ENCODE peak calls at places on chromosomes 5 and 9, in seven cellular contexts. P is colonic mucosa, Z is IMR-90, F is HCT116, I is heart left ventricle, E is fibroblast of mammary gland, Y is Panc1. W is an unnamed sample.
A peak's percentile ranks its signal among the peaks of the same experiment; 100 is the strongest.

GRCh38 chr5:111772456-111772855 is 15.5 kb upstream of the NREP start:
- DNase-seq in P (no peak), F (no peak), Z (peak; percentile 27), Y (no peak), E (peak; percentile 62), I (no peak), W (no peak)

GRCh38 chr9:33517373-33517772 is 6.7 kb upstream of the ANKRD18B start:
- DNase-seq in E (peak; percentile 62), F (no peak), Z (peak; percentile 60), P (no peak), I (no peak), Y (no peak), W (peak; percentile 67)

GRCh38 chr5:142143878-142144277 is 35.3 kb downstream of the NDFIP1 start:
- DNase-seq in Y (no peak), F (peak; percentile 32), I (no peak), Z (peak; percentile 58), E (peak; percentile 63), P (no peak), W (peak; percentile 81)

GRCh38 chr5:112935675-112936074 is 13.6 kb upstream of the REEP5 start:
- DNase-seq in Z (peak; percentile 52), I (no peak), F (no peak), E (peak; percentile 49), P (no peak), Y (no peak), W (no peak)

GRCh38 chr5:1751864-1752822 is 47.5 kb downstream of the MRPL36 start:
- DNase-seq in I (no peak), Z (no peak), F (no peak), Y (no peak), P (peak; percentile 9), E (no peak), W (no peak)

GRCh38 chr5:154197801-154198461 is 7.4 kb downstream of the GALNT10 start:
- DNase-seq in E (peak; percentile 68), F (no peak), I (no peak), Z (peak; percentile 35), P (no peak), Y (no peak), W (no peak)

GRCh38 chr5:57779383-57780223 is 297.0 kb upstream of the ACTBL2 start:
- DNase-seq in Y (peak; percentile 61), I (no peak), E (peak; percentile 73), P (peak; percentile 36), F (peak; percentile 63), Z (peak; percentile 83), W (peak; percentile 89)

GRCh38 chr5:96079075-96079474 is 117.4 kb upstream of the ELL2 start:
- DNase-seq in Z (peak; percentile 97), Y (peak; percentile 97), I (no peak), E (peak; percentile 97), F (peak; percentile 83), P (no peak), W (peak; percentile 89)

GRCh38 chr9:124462739-124463138 is 12.5 kb downstream of the ADGRD2 start:
- DNase-seq in Y (no peak), Z (no peak), E (no peak), F (no peak), P (no peak), I (no peak), W (no peak)

GRCh38 chr5:15637886-15638285 is 137.9 kb downstream of the FBXL7 start:
- DNase-seq in E (no peak), F (no peak), P (no peak), Y (no peak), Z (no peak), I (no peak), W (peak; percentile 21)

GRCh38 chr5:113489299-113489698 is 1.0 kb upstream of the MCC start:
- DNase-seq in E (peak; percentile 99), Z (peak; percentile 99), I (peak; percentile 30), P (no peak), F (peak; percentile 89), Y (no peak), W (peak; percentile 99)

GRCh38 chr9:114777841-114778240 is 28.0 kb downstream of the TNFSF15 start:
- DNase-seq in E (peak; percentile 7), Y (no peak), I (no peak), Z (no peak), P (no peak), F (no peak), W (peak; percentile 22)

GRCh38 chr9:26756881-26757280 is 135.7 kb downstream of the CAAP1 start:
- DNase-seq in I (no peak), E (no peak), F (no peak), Z (no peak), Y (no peak), P (no peak), W (no peak)

GRCh38 chr5:37494756-37495155 is 115.6 kb downstream of the WDR70 start:
- DNase-seq in I (no peak), F (no peak), E (peak; percentile 43), Y (no peak), Z (no peak), P (no peak), W (no peak)

GRCh38 chr5:15383469-15383868 is 116.5 kb upstream of the FBXL7 start:
- DNase-seq in Y (no peak), I (no peak), P (no peak), E (peak; percentile 22), F (no peak), Z (peak; percentile 28), W (peak; percentile 60)

GRCh38 chr5:56961746-56962145 is 9.8 kb upstream of the MIER3 start:
- DNase-seq in I (no peak), E (no peak), P (no peak), Z (no peak), Y (no peak), F (no peak), W (no peak)

GRCh38 chr9:93813221-93813620 is 141.9 kb downstream of the BARX1 start:
- DNase-seq in E (no peak), Z (no peak), P (no peak), Y (no peak), I (no peak), F (no peak), W (no peak)

GRCh38 chr9:113876806-113877236 is 712 bp downstream of the ZNF618 start:
- DNase-seq in Z (peak; percentile 27), E (no peak), I (no peak), Y (no peak), F (no peak), P (no peak), W (peak; percentile 32)

GRCh38 chr5:76283670-76284069 is 119.4 kb upstream of the IQGAP2 start:
- DNase-seq in E (no peak), F (no peak), I (no peak), P (no peak), Z (no peak), Y (no peak), W (no peak)

GRCh38 chr5:126917918-126918623 is 112.3 kb downstream of the MARCHF3 start:
- DNase-seq in E (peak; percentile 39), F (no peak), Y (peak; percentile 28), Z (peak; percentile 74), I (no peak), P (no peak), W (peak; percentile 64)

GRCh38 chr9:137672907-137673791 is 54.3 kb downstream of the EHMT1 start:
- DNase-seq in Y (peak; percentile 25), I (peak; percentile 65), F (peak; percentile 36), P (peak; percentile 47), E (peak; percentile 83), Z (peak; percentile 79), W (peak; percentile 89)

GRCh38 chr5:78908173-78908901 is 76.8 kb downstream of the ARSB start:
- DNase-seq in Z (peak; percentile 91), P (peak; percentile 64), I (peak; percentile 86), F (no peak), E (peak; percentile 57), Y (no peak), W (peak; percentile 66)

GRCh38 chr9:28956111-28956880 is 1383.0 kb upstream of the C9orf72 start:
- DNase-seq in Y (no peak), E (no peak), I (no peak), F (no peak), Z (no peak), P (no peak), W (no peak)

GRCh38 chr5:61777292-61777691 is 445.2 kb downstream of the ZSWIM6 start:
- DNase-seq in F (no peak), Y (no peak), E (no peak), I (no peak), Z (no peak), P (no peak), W (no peak)

DNA sequence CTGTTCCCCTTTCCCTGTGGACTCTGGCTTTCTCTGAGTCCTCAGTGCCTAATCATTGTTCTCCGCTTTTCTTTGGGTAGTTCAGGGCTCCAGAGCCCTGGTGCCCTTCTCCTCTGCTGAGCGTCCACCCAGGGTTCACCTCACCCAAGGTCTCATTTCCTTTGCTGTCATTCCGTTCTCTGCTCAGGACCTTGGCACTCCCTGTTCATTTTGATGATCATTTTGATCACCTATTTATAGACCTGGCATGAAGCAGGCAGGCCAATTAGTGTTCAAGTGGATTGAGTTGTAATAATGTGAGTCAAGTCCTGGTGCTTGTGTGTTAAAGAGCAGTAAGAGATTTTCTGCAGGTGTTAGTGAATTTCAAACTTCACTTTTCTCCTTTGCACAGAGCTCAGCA is 3.6 kb downstream of the TRIO start:
- DNase-seq in Z (no peak), F (no peak), P (no peak), Y (no peak), I (no peak), E (no peak), W (no peak)
- H3K4me3 ChIP-seq in Z (peak overlapping the region; percentile 94), F (no peak overlapping the region), P (no peak overlapping the region), Y (peak overlapping the region; percentile 89), I (peak overlapping the region; percentile 93), E (peak overlapping the region; percentile 95), W (peak overlapping the region; percentile 93)

DNA sequence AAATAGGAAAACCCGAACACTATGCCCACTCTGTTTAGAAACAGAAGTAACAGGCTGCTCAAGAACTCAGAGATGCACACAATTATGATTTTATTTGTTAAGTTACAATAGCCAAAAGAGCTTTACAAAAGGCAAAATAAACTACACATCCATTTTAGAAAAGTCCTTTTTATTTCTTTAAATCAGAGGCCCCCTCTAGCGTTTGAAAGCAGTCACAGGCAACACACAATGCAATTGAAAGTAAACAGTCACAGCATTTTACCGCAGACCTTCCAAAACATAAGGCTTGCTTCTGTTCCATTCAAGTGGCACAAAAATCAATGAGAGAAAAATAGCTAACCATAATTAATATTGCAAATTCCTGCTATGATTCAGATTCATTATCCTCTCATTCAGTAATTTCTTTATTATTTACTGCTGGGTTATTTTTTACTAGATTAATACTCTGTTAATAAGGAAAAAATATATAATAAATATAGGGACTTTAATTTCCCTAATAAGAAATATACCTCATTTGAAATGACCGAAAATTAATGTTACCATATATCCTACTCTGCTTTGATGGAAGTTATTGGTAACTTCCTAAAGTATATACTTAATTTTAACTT is 78.3 kb downstream of the CEP120 start:
- DNase-seq in I (no peak), Y (peak; percentile 18), Z (peak; percentile 52), P (no peak), F (no peak), E (peak; percentile 60), W (peak; percentile 71)
- TF ChIP-seq CTCF in I (peak; percentile 64), Y (peak; percentile 68), Z (peak; percentile 83), P (peak; percentile 50), F (peak; percentile 22), E (peak; percentile 83), W (peak; percentile 83)

GRCh38 chr5:77806213-77806843 is 30.2 kb upstream of the TBCA start:
- DNase-seq in F (no peak), Y (no peak), I (no peak), Z (no peak), P (no peak), E (no peak), W (peak; percentile 13)
- H3K4me3 ChIP-seq in F (no peak overlapping the region), Y (no peak overlapping the region), I (no peak overlapping the region), Z (no peak overlapping the region), P (no peak overlapping the region), E (no peak overlapping the region), W (peak overlapping the region; percentile 12)

DNA sequence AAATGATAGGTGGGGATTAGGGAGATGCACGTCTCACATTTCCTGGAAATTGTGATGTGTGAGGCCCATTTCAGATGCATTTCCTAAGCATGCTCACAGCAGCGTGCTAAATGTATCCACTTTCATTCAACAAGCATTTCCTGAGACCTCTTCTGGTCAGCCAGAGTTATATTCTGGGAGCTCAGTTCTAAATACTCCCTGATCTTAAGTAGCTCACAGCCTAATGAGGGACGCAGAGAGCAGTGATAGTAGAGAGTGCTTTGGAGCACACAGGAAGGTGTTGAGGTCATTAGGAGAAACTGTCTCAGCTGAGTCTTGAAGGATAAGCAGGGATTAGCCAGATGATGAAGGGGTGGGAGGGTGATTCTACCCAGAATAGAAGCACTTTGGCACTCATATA is 46.2 kb upstream of the FSD1L start:
- DNase-seq in Z (peak; percentile 61), I (no peak), P (no peak), F (no peak), Y (no peak), E (peak; percentile 45), W (peak; percentile 85)
- TF ChIP-seq CTCF in Z (peak; percentile 30), I (peak; percentile 8), P (no peak), F (no peak), Y (peak; percentile 11), E (no peak), W (peak; percentile 51)

W was measured in choroid plexus epithelial cell.